ENCODE peak calls at places on chromosomes 12 and 14, in six cellular contexts. C is cardiac fibroblast, B is kidney, O is ovary, Y is PC-3, N is cardiac muscle cell. Q is an unnamed sample.
A peak's percentile ranks its signal among the peaks of the same experiment; 100 is the strongest.

GRCh38 chr14:20332386-20332945 is 613 bp downstream of the CCNB1IP1 start:
- DNase-seq in C (peak; percentile 22), B (no peak), O (no peak), Y (no peak), N (peak; percentile 26), Q (no peak)

GRCh38 chr14:99717682-99718013 is 33.5 kb downstream of the CYP46A1 start:
- DNase-seq in C (no peak), B (no peak), O (no peak), Y (no peak), N (no peak), Q (no peak)

GRCh38 chr12:98873823-98874222 is 228.7 kb downstream of the APAF1 start:
- DNase-seq in C (no peak), B (no peak), O (no peak), Y (no peak), N (no peak), Q (no peak)

GRCh38 chr12:40032433-40033259 is 73.2 kb downstream of the SLC2A13 start:
- DNase-seq in C (no peak), B (no peak), O (no peak), Y (no peak), N (no peak), Q (no peak)

GRCh38 chr14:85063747-85064146 is 466.2 kb upstream of the FLRT2 start:
- DNase-seq in C (no peak), B (no peak), O (no peak), Y (no peak), N (no peak), Q (no peak)

GRCh38 chr14:93723001-93723400 is 65.3 kb downstream of the PRIMA1 start:
- DNase-seq in C (no peak), B (no peak), O (no peak), Y (no peak), N (no peak), Q (no peak)

GRCh38 chr14:80959448-80960006 is 4.1 kb downstream of the TSHR start:
- DNase-seq in C (no peak), B (no peak), O (no peak), Y (no peak), N (no peak), Q (no peak)

GRCh38 chr14:23929822-23930294 is 23.7 kb upstream of the DHRS4 start:
- DNase-seq in C (peak; percentile 74), B (no peak), O (peak; percentile 87), Y (peak; percentile 86), N (peak; percentile 80), Q (peak; percentile 53)

GRCh38 chr14:104546591-104547309 is 32.8 kb upstream of the C14orf180 start:
- DNase-seq in C (no peak), B (peak; percentile 29), O (no peak), Y (no peak), N (no peak), Q (no peak)

GRCh38 chr14:35114036-35114435 is 7.8 kb downstream of the PPP2R3C start:
- DNase-seq in C (peak; percentile 43), B (no peak), O (no peak), Y (peak; percentile 46), N (no peak), Q (no peak)

GRCh38 chr14:74141703-74142102 is 56.9 kb downstream of the LIN52 start:
- DNase-seq in C (peak; percentile 11), B (no peak), O (no peak), Y (no peak), N (peak; percentile 58), Q (no peak)

GRCh38 chr12:1122803-1123202 is 131.8 kb downstream of the ERC1 start:
- DNase-seq in C (no peak), B (no peak), O (no peak), Y (no peak), N (peak; percentile 8), Q (no peak)

GRCh38 chr12:20436367-20436766 is 68.0 kb downstream of the PDE3A start:
- DNase-seq in C (peak; percentile 60), B (no peak), O (no peak), Y (no peak), N (no peak), Q (no peak)

GRCh38 chr12:93091851-93092558 is 162.9 kb upstream of the EEA1 start:
- DNase-seq in C (no peak), B (no peak), O (no peak), Y (no peak), N (no peak), Q (no peak)

GRCh38 chr12:57099062-57099714 is 10.3 kb downstream of the NAB2 start:
- DNase-seq in C (no peak), B (no peak), O (peak; percentile 6), Y (peak; percentile 34), N (no peak), Q (no peak)

GRCh38 chr14:67331368-67332125 is 28.1 kb downstream of the ATP6V1D start:
- DNase-seq in C (no peak), B (no peak), O (no peak), Y (peak; percentile 50), N (no peak), Q (peak; percentile 64)

GRCh38 chr14:64680013-64680674 is 24.1 kb upstream of the PLEKHG3 start:
- DNase-seq in C (no peak), B (peak; percentile 93), O (no peak), Y (peak; percentile 66), N (no peak), Q (no peak)

GRCh38 chr12:39764944-39765560 is 145.4 kb upstream of the ABCD2 start:
- DNase-seq in C (peak; percentile 71), B (no peak), O (no peak), Y (peak; percentile 58), N (peak; percentile 68), Q (peak; percentile 28)

GRCh38 chr12:24285413-24285812 is 335.9 kb upstream of the SOX5 start:
- DNase-seq in C (no peak), B (no peak), O (no peak), Y (no peak), N (no peak), Q (no peak)

GRCh38 chr14:85529803-85530574 is at the start of gene FLRT2:
- DNase-seq in C (peak; percentile 71), B (peak; percentile 81), O (peak; percentile 83), Y (no peak), N (peak; percentile 88), Q (no peak)

GRCh38 chr14:61355892-61356325 is 34.5 kb downstream of the PRKCH start:
- DNase-seq in C (peak; percentile 92), B (peak; percentile 79), O (peak; percentile 18), Y (peak; percentile 100), N (peak; percentile 74), Q (no peak)

GRCh38 chr14:95140060-95140858 is 17.1 kb downstream of the DICER1 start:
- DNase-seq in C (peak; percentile 72), B (no peak), O (no peak), Y (peak; percentile 18), N (peak; percentile 51), Q (no peak)

GRCh38 chr12:13097526-13097925 is 5.9 kb downstream of the GSG1 start:
- DNase-seq in C (peak; percentile 49), B (no peak), O (no peak), Y (peak; percentile 21), N (no peak), Q (no peak)

GRCh38 chr12:958449-959123 is 9.1 kb upstream of the RAD52 start:
- DNase-seq in C (peak; percentile 87), B (peak; percentile 33), O (no peak), Y (peak; percentile 4), N (peak; percentile 27), Q (no peak)

GRCh38 chr12:75812341-75813018 is 219.1 kb downstream of the PHLDA1 start:
- DNase-seq in C (peak; percentile 38), B (no peak), O (no peak), Y (no peak), N (no peak), Q (peak; percentile 80)

GRCh38 chr14:79383031-79383430 is 828.3 kb downstream of the DIO2 start:
- DNase-seq in C (no peak), B (no peak), O (no peak), Y (no peak), N (no peak), Q (no peak)
- H3K4me3 ChIP-seq in C (no peak overlapping the region), B (no peak overlapping the region), O (no peak overlapping the region), Y (no peak overlapping the region), N (no peak overlapping the region), Q (no peak overlapping the region)

DNA sequence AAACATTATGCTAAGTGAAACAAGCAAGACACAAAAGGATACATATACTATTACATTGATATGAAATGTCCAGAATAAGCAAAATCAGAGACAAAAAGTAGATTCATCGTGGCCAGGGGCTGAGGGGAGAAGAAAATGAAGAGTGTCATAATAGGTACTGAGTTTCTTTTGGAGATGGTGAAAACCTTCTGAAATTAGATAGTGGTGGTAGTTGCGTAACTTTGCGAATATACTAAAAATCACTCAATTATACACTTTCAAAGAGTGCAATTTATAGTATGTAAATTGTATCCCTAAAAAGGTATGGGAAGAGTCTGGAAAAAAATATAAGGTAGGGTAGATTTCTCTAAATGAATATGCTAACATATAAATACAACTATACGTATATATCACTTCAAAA is 22.2 kb downstream of the KANSL2 start:
- DNase-seq in C (no peak), B (no peak), O (no peak), Y (no peak), N (no peak), Q (no peak)
- H3K4me3 ChIP-seq in C (no peak overlapping the region), B (no peak overlapping the region), O (no peak overlapping the region), Y (no peak overlapping the region), N (no peak overlapping the region), Q (no peak overlapping the region)

DNA sequence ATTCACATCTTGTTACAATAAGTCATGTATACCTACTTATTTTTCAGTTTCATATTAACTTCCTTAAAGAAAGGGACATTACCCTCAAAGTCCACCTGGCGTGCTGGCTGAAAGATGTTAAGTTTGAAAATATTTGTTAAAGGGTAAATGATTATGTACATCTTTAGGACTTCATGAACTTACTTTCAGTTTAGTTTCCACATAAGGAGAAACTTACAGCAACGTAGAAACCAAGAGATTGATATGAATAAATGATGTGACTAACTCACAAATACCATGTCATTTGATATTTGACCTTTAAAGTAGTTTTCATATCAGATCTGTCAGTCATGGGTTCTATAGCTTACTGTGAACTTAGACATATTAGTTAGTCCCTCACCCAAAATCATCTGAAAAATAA is 2.1 kb upstream of the CLEC2D start:
- DNase-seq in C (no peak), B (no peak), O (no peak), Y (no peak), N (no peak), Q (no peak)
- H3K4me3 ChIP-seq in C (no peak overlapping the region), B (no peak overlapping the region), O (no peak overlapping the region), Y (no peak overlapping the region), N (no peak overlapping the region), Q (no peak overlapping the region)

DNA sequence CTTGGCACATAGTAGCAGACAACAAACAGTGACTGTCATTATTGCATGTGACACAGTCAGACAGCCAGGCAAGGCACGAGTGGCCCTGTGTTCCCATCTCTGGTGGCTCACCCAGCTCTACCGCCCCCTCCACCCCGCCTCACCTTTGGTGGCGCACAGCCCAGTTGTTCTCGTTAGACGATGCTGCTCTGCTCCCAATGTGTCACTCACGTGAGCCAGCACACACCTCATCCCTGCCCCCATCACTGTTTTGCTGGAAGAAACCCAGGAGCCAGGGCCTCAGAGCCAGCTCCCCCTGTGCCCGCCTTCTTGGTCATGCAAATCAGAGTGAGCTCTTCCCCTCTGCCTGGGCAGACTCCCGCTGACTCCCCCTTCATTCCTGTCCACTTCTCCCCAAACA is 113.4 kb downstream of the CALM1 start:
- DNase-seq in C (no peak), B (peak; percentile 83), O (no peak), Y (peak; percentile 10), N (no peak), Q (no peak)
- H3K4me3 ChIP-seq in C (no peak overlapping the region), B (no peak overlapping the region), O (no peak overlapping the region), Y (no peak overlapping the region), N (no peak overlapping the region), Q (no peak overlapping the region)

Q was measured in astrocyte of the cerebellum.